ENCODE peak calls at places on chromosomes 3 and 15, in six cellular contexts. E is naive B cell; Q is NT2/D1; K is left colon; U is CD4-positive, alpha-beta memory T cell; S is activated naive CD8-positive, alpha-beta T cell treated with anti-CD3 and anti-CD28 coated beads, Interleukin-2, amount 50 U/mL, for 24 hours. F is an unnamed sample.
A peak's percentile ranks its signal among the peaks of the same experiment; 100 is the strongest.

GRCh38 chr15:81160312-81161214 is 26.5 kb downstream of the CFAP161 start:
- DNase-seq in E (no peak), Q (no peak), K (no peak), U (no peak), S (no peak), F (no peak)

GRCh38 chr15:39131605-39132004 is 449.3 kb upstream of the THBS1 start:
- DNase-seq in E (no peak), Q (no peak), K (no peak), U (no peak), S (no peak), F (no peak)

GRCh38 chr3:40476478-40477470 is at the start of gene ZNF619:
- DNase-seq in E (peak; percentile 66), Q (no peak), K (peak; percentile 81), U (peak; percentile 52), S (peak; percentile 52), F (no peak)

GRCh38 chr15:86877171-86877631 is 797.5 kb downstream of the AGBL1 start:
- DNase-seq in E (no peak), Q (no peak), K (no peak), U (no peak), S (no peak), F (no peak)

GRCh38 chr3:71478568-71478967 is 105.0 kb downstream of the FOXP1 start:
- DNase-seq in E (no peak), Q (no peak), K (no peak), U (peak; percentile 83), S (peak; percentile 69), F (no peak)

GRCh38 chr3:15108082-15108545 is 9.2 kb upstream of the RBSN start:
- DNase-seq in E (peak; percentile 66), Q (peak; percentile 67), K (peak; percentile 64), U (peak; percentile 69), S (peak; percentile 81), F (peak; percentile 81)

GRCh38 chr3:71495708-71496472 is 87.6 kb downstream of the FOXP1 start:
- DNase-seq in E (no peak), Q (no peak), K (no peak), U (peak; percentile 64), S (no peak), F (no peak)

GRCh38 chr3:193946945-193947344 is 189.0 kb upstream of the HES1 start:
- DNase-seq in E (no peak), Q (no peak), K (no peak), U (no peak), S (no peak), F (no peak)

GRCh38 chr3:16322189-16322588 is 57.2 kb downstream of the OXNAD1 start:
- DNase-seq in E (no peak), Q (no peak), K (no peak), U (no peak), S (no peak), F (no peak)

GRCh38 chr15:64979252-64979710 is 10.4 kb downstream of the SPG21 start:
- DNase-seq in E (no peak), Q (peak; percentile 70), K (no peak), U (no peak), S (no peak), F (no peak)

GRCh38 chr15:62966294-62966693 is 76.3 kb upstream of the TPM1 start:
- DNase-seq in E (no peak), Q (no peak), K (no peak), U (no peak), S (no peak), F (no peak)

GRCh38 chr15:60326824-60327654 is 70.7 kb downstream of the ANXA2 start:
- DNase-seq in E (peak; percentile 15), Q (peak; percentile 56), K (no peak), U (no peak), S (peak; percentile 17), F (peak; percentile 51)